ENCODE peak calls at places on chromosome 10, in five cellular contexts. B, N, G, K and A are unnamed samples.

GRCh38 chr10:107103174-107104025 is 61.1 kb downstream of the SORCS1 start:
- DNase-seq in B (no peak), K (no peak), N (no peak), G (no peak), A (no peak)

GRCh38 chr10:8588135-8588534 is 533.6 kb downstream of the GATA3 start:
- DNase-seq in B (no peak), G (no peak), N (no peak), K (no peak), A (no peak)

GRCh38 chr10:97583476-97583875 is 713 bp upstream of the HOGA1 start:
- DNase-seq in B (no peak), G (no peak), K (no peak), N (no peak), A (no peak)

GRCh38 chr10:60883187-60883586 is 60.8 kb downstream of the RHOBTB1 start:
- DNase-seq in N (no peak), K (no peak), G (peak), B (peak), A (peak)

GRCh38 chr10:62185914-62186692 is 82.5 kb downstream of the RTKN2 start:
- DNase-seq in N (no peak), G (no peak), B (no peak), K (no peak), A (no peak)

GRCh38 chr10:3165196-3165595 is 7.4 kb downstream of the PITRM1 start:
- DNase-seq in K (no peak), N (no peak), G (no peak), B (no peak), A (no peak)

GRCh38 chr10:131231965-131232541 is 79.5 kb downstream of the TCERG1L start:
- DNase-seq in B (no peak), N (no peak), K (no peak), G (no peak), A (no peak)

GRCh38 chr10:91799580-91799975 is 1.4 kb downstream of the TNKS2 start:
- DNase-seq in G (no peak), N (no peak), K (no peak), B (no peak), A (peak)

GRCh38 chr10:26567349-26567721 is 129.2 kb downstream of the APBB1IP start:
- DNase-seq in K (no peak), B (no peak), N (no peak), G (no peak), A (no peak)

GRCh38 chr10:99711129-99711719 is 20.7 kb downstream of the COX15 start:
- DNase-seq in B (peak), G (peak), K (no peak), N (peak), A (peak)

GRCh38 chr10:133144771-133145170 is 15.2 kb upstream of the KNDC1 start:
- DNase-seq in N (no peak), G (no peak), K (no peak), B (no peak), A (no peak)

GRCh38 chr10:67676208-67676825 is 19.7 kb downstream of the CTNNA3 start:
- DNase-seq in G (no peak), N (no peak), B (no peak), K (no peak), A (no peak)

GRCh38 chr10:6061056-6061455 is 1.1 kb downstream of the IL2RA start:
- DNase-seq in G (no peak), N (no peak), B (no peak), K (no peak), A (no peak)

GRCh38 chr10:87000491-87000890 is 19.6 kb upstream of the FAM25A start:
- DNase-seq in B (peak), K (no peak), G (peak), N (no peak), A (no peak)

GRCh38 chr10:27783660-27784059 is 38.0 kb upstream of the MKX start:
- DNase-seq in K (peak), B (no peak), G (peak), N (peak), A (peak)

GRCh38 chr10:59631882-59632281 is 77.8 kb downstream of the SLC16A9 start:
- DNase-seq in N (no peak), B (no peak), K (no peak), G (no peak), A (no peak)

GRCh38 chr10:75176046-75176445 is 34.5 kb upstream of the VDAC2 start:
- DNase-seq in N (no peak), G (no peak), B (no peak), K (no peak), A (no peak)
- H3K4me3 ChIP-seq in N (no peak), G (no peak), B (no peak), K (no peak), A (no peak)

GRCh38 chr10:118028619-118029018 is 18.1 kb downstream of the RAB11FIP2 start:
- DNase-seq in B (no peak), G (no peak), N (no peak), K (no peak), A (no peak)
- H3K4me3 ChIP-seq in B (no peak), G (no peak), N (no peak), K (no peak), A (no peak)

GRCh38 chr10:114384601-114385000 is 19.7 kb downstream of the AFAP1L2 start:
- DNase-seq in N (no peak), G (no peak), K (no peak), B (no peak), A (no peak)
- H3K4me3 ChIP-seq in N (no peak), G (no peak), K (no peak), B (no peak), A (no peak)

GRCh38 chr10:120634629-120635028 is 177.6 kb downstream of the PLPP4 start:
- DNase-seq in B (no peak), N (no peak), K (no peak), G (peak), A (no peak)

GRCh38 chr10:120630266-120630665 is 173.2 kb downstream of the PLPP4 start:
- DNase-seq in B (no peak), K (no peak), G (no peak), N (no peak), A (no peak)

GRCh38 chr10:120632047-120632446 is 175.0 kb downstream of the PLPP4 start:
- DNase-seq in B (peak), K (no peak), G (no peak), N (no peak), A (no peak)

GRCh38 chr10:120632936-120633335 is 175.9 kb downstream of the PLPP4 start:
- DNase-seq in B (no peak), G (no peak), N (no peak), K (no peak), A (no peak)
- H3K4me3 ChIP-seq in B (no peak), G (no peak), N (no peak), K (no peak), A (no peak)

GRCh38 chr10:73407495-73407894 is 6.4 kb downstream of the ANXA7 start:
- DNase-seq in G (no peak), K (no peak), N (no peak), B (peak), A (no peak)
- H3K4me3 ChIP-seq in G (no peak), K (no peak), N (no peak), B (no peak), A (no peak)

GRCh38 chr10:73863039-73863817 is 11.1 kb downstream of the CAMK2G start:
- DNase-seq in B (no peak), N (no peak), K (no peak), G (no peak), A (no peak)

GRCh38 chr10:73865459-73866442 is 8.6 kb downstream of the CAMK2G start:
- DNase-seq in K (peak), N (no peak), B (no peak), G (peak), A (no peak)

GRCh38 chr10:73864229-73864628 is 10.1 kb downstream of the CAMK2G start:
- DNase-seq in B (no peak), N (no peak), G (no peak), K (no peak), A (no peak)

GRCh38 chr10:73866621-73867020 is 7.7 kb downstream of the CAMK2G start:
- DNase-seq in N (no peak), K (no peak), G (no peak), B (no peak), A (no peak)

DNA sequence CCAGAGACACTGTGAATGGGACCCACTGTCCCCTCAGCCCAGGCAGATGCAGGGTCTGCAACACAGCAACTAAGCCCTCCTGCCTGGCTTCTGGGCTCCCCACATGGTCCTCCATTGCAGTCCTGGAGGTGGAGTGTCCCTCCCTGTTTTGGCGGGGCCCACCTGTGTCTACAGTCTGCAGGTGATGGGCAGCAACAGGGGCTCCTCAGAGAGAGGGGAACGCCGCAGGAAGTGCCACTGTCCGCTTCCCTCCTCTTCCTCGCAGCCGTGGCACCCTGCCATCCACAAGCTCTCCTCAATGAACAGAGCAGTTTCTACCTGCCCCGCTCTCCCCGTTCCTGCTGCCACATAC is 9.3 kb downstream of the CAMK2G start:
- DNase-seq in G (no peak), N (no peak), K (no peak), B (no peak), A (no peak)
- H3K4me3 ChIP-seq in G (no peak), N (no peak), K (peak), B (no peak), A (no peak)

GRCh38 chr10:129965418-129965793 is 1.3 kb upstream of the EBF3 start:
- DNase-seq in K (no peak), N (no peak), G (no peak), B (no peak), A (no peak)

GRCh38 chr10:129966370-129966769 is 2.3 kb upstream of the EBF3 start:
- DNase-seq in G (no peak), B (no peak), K (no peak), N (no peak), A (no peak)

GRCh38 chr10:129966831-129967578 is 2.9 kb upstream of the EBF3 start:
- DNase-seq in K (no peak), B (no peak), G (no peak), N (no peak), A (no peak)

GRCh38 chr10:129964611-129965417 is 740 bp upstream of the EBF3 start:
- DNase-seq in N (no peak), G (peak), B (no peak), K (no peak), A (no peak)

DNA sequence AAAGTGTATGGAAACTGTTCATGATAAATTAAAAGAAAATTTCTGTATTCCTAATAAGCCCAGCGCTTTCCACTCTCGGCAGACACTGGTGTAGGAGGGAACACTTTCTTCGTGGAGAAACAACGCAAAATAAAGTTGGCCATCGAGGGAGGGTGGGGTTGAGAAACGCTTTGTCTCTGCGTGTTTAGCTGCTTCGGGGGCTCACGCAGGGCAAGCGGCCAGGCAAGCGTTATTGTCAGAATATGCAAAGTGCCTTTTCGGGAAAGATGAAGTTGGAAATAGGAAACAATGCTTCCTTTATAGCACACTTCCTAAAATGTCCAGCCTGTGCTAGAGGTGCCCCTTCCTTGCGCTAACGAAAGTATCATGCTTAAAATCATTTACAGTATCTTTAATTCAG is 1.9 kb upstream of the EBF3 start:
- DNase-seq in K (no peak), G (no peak), N (no peak), B (no peak), A (no peak)
- H3K4me3 ChIP-seq in K (no peak), G (no peak), N (no peak), B (no peak), A (no peak)

GRCh38 chr10:75392744-75393143 is 8.8 kb downstream of the ZNF503 start:
- DNase-seq in N (no peak), K (no peak), G (no peak), B (no peak), A (no peak)

GRCh38 chr10:75396861-75397570 is 4.5 kb downstream of the ZNF503 start:
- DNase-seq in N (no peak), B (peak), G (no peak), K (no peak), A (no peak)

GRCh38 chr10:75397571-75397921 is 4.0 kb downstream of the ZNF503 start:
- DNase-seq in B (peak), K (no peak), N (no peak), G (no peak), A (no peak)

GRCh38 chr10:75395955-75396860 is 5.4 kb downstream of the ZNF503 start:
- DNase-seq in N (no peak), G (no peak), K (no peak), B (peak), A (no peak)

GRCh38 chr10:75395171-75395954 is 6.2 kb downstream of the ZNF503 start:
- DNase-seq in G (no peak), B (peak), N (no peak), K (no peak), A (no peak)
- H3K4me3 ChIP-seq in G (no peak), B (peak), N (peak), K (no peak), A (peak)

DNA sequence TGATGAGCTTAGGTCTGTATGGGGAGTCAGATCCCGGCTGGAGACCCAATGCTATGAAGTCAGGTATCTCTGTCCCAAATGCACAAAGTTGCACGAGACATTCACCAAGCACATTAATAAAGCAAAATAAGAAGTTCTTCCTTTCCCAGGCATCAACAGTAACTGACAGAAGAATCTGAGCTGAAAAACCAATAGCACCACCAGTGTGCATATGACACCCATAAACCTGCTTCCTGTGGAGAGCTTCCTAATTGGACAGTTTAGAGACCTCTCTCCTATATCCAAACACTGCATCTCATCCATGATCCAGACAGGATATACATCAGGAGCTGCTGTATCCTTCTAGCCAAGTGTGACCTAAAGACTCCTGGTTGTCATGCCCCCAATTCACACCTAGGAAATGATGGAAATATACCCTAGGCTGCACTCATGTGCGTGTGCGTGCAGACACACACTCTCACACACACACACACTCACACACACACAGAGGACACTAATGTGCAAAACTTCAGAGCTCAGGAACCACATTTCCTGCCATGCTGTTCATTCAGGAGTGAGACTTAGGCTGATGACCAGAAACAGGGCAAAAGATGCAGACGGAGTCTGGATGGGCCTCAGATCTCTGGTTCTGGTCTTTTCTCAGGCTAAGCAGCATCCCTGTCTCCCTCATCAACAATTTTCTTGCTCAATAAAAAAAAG is 58.0 kb downstream of the MAP3K8 start:
- DNase-seq in B (no peak), G (no peak), N (no peak), K (no peak), A (no peak)
- H3K4me3 ChIP-seq in B (no peak), G (no peak), N (no peak), K (no peak), A (no peak)